ENCODE peak calls at places on chromosomes 4 and X, in seven cellular contexts. M is spleen, X is right lobe of liver, H is stomach, L is IMR-90, S is mammary epithelial cell, K is cardiac muscle cell. Y is an unnamed sample. For H3K4me1, the result is how much of the 10 kb centered on the place peaks cover.

GRCh38 chr4:152399246-152399645 is 136.6 kb downstream of the FBXW7 start:
- DNase-seq in X (no peak), K (no peak), L (no peak), S (no peak), M (no peak), H (no peak), Y (no peak)

GRCh38 chrX:150517303-150517896 is 51.0 kb upstream of the MTM1 start:
- DNase-seq in H (no peak), X (no peak), S (no peak), K (peak), L (peak), M (peak), Y (no peak)

GRCh38 chr4:101306764-101307615 is 40.3 kb downstream of the PPP3CA start:
- DNase-seq in K (peak), M (no peak), S (no peak), X (no peak), L (no peak), H (no peak), Y (no peak)

GRCh38 chr4:83738895-83739294 is 203.0 kb downstream of the GPAT3 start:
- DNase-seq in X (no peak), S (no peak), H (no peak), M (no peak), L (no peak), K (no peak), Y (no peak)

GRCh38 chr4:31189938-31190337 is 469.8 kb downstream of the PCDH7 start:
- DNase-seq in X (no peak), M (no peak), S (no peak), H (no peak), K (no peak), L (no peak), Y (no peak)

GRCh38 chrX:43589735-43590515 is 66.2 kb upstream of the MAOA start:
- DNase-seq in S (peak), H (no peak), X (no peak), L (no peak), K (peak), M (no peak), Y (peak)

GRCh38 chrX:6184900-6185515 is 43.7 kb downstream of the NLGN4X start:
- DNase-seq in M (no peak), H (no peak), S (peak), K (no peak), X (no peak), L (no peak), Y (peak)

GRCh38 chrX:48025561-48025960 is 18.8 kb downstream of the SPACA5 start:
- DNase-seq in L (peak), H (peak), K (peak), M (no peak), S (peak), X (no peak), Y (peak)

GRCh38 chr4:143517764-143518163 is 4.3 kb downstream of the SMARCA5 start:
- DNase-seq in S (no peak), L (no peak), X (no peak), K (no peak), M (no peak), H (no peak), Y (no peak)

DNA sequence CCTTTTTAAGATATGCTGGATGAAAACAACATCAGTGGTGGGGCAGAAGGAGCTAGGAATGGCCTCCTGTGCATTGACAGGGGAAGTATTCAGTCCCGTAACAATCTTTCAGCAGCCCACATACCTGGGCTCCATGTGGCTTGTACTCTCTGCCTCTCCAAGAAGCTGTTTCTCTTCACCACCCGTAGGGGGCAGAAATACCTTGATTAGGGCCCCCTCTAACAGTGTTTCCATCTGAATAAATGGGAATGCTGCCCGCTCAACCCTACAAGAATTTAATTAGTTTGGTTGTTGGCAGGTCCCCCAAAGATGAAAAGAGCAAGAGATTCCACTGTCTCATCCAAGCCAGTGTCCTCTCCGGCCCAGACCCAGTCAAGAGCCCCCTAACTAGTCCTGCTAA is 155.2 kb downstream of the SMIM20 start:
- DNase-seq in X (no peak), H (no peak), K (peak), L (peak), M (no peak), S (no peak), Y (no peak)
- TF ChIP-seq CTCF in X (no peak), H (no peak), K (peak), L (peak), M (no peak), S (peak), Y (peak)

GRCh38 chr4:86547140-86547539 is 47.0 kb upstream of the PTPN13 start:
- DNase-seq in H (no peak), S (no peak), L (no peak), M (no peak), X (no peak), K (no peak), Y (no peak)

GRCh38 chr4:86543080-86543479 is 51.0 kb upstream of the PTPN13 start:
- DNase-seq in H (no peak), X (no peak), M (no peak), L (no peak), S (no peak), K (no peak), Y (no peak)

GRCh38 chr4:86544313-86544966 is 49.7 kb upstream of the PTPN13 start:
- DNase-seq in L (no peak), M (no peak), H (no peak), K (no peak), X (no peak), S (no peak), Y (no peak)

GRCh38 chr4:86542319-86543027 is 51.6 kb upstream of the PTPN13 start:
- DNase-seq in K (no peak), X (no peak), L (no peak), M (no peak), H (no peak), S (no peak), Y (no peak)

GRCh38 chr4:86543560-86544312 is 50.4 kb upstream of the PTPN13 start:
- DNase-seq in H (no peak), K (peak), M (no peak), S (no peak), L (no peak), X (no peak), Y (peak)
- H3K27ac ChIP-seq in H (no peak), K (no peak), M (no peak), S (no peak), L (no peak), X (no peak), Y (no peak)

GRCh38 chr4:169250796-169251195 is 20.0 kb downstream of the SH3RF1 start:
- DNase-seq in S (no peak), X (no peak), M (no peak), H (no peak), K (no peak), L (no peak), Y (no peak)

GRCh38 chr4:169249214-169249973 is 21.4 kb downstream of the SH3RF1 start:
- DNase-seq in S (no peak), M (no peak), K (peak), H (no peak), X (no peak), L (peak), Y (no peak)

GRCh38 chr4:169252339-169253086 is 18.2 kb downstream of the SH3RF1 start:
- DNase-seq in K (peak), M (no peak), L (peak), X (no peak), H (no peak), S (no peak), Y (no peak)

GRCh38 chr4:169253087-169253675 is 17.6 kb downstream of the SH3RF1 start:
- DNase-seq in L (no peak), K (no peak), H (no peak), M (no peak), X (no peak), S (no peak), Y (no peak)

GRCh38 chr4:169251291-169252235 is 19.2 kb downstream of the SH3RF1 start:
- DNase-seq in M (no peak), L (no peak), K (no peak), H (no peak), X (no peak), S (peak), Y (peak)
- H3K4me1 ChIP-seq in M (under half), L (under half), K (under half), H (half or more), X (under half), S (half or more), Y (half or more)

GRCh38 chr4:40340034-40340433 is 4.9 kb downstream of the CHRNA9 start:
- DNase-seq in H (no peak), X (no peak), S (peak), K (no peak), M (no peak), L (no peak), Y (no peak)

GRCh38 chr4:40337081-40337480 is 1.9 kb downstream of the CHRNA9 start:
- DNase-seq in K (no peak), H (no peak), X (no peak), L (no peak), M (no peak), S (no peak), Y (no peak)

GRCh38 chr4:40335508-40335860 is 351 bp downstream of the CHRNA9 start:
- DNase-seq in S (no peak), M (no peak), X (no peak), H (no peak), K (peak), L (peak), Y (peak)

GRCh38 chr4:40334591-40335507 is at the start of gene CHRNA9:
- DNase-seq in M (no peak), L (no peak), H (no peak), X (no peak), K (no peak), S (no peak), Y (no peak)

GRCh38 chr4:40337523-40337922 is 2.4 kb downstream of the CHRNA9 start:
- DNase-seq in H (no peak), M (no peak), L (no peak), K (no peak), S (no peak), X (no peak), Y (no peak)
- TF ChIP-seq CTCF in H (no peak), M (no peak), L (no peak), K (no peak), S (no peak), X (no peak), Y (no peak)

GRCh38 chr4:81566076-81566663 is 94.5 kb upstream of the RASGEF1B start:
- DNase-seq in H (no peak), L (no peak), X (peak), K (peak), S (no peak), M (no peak), Y (no peak)

GRCh38 chr4:81565137-81565870 is 93.6 kb upstream of the RASGEF1B start:
- DNase-seq in K (peak), L (no peak), M (peak), H (peak), S (no peak), X (peak), Y (no peak)

GRCh38 chr4:81562093-81562492 is 90.4 kb upstream of the RASGEF1B start:
- DNase-seq in L (no peak), M (no peak), K (no peak), X (no peak), H (no peak), S (no peak), Y (no peak)

DNA sequence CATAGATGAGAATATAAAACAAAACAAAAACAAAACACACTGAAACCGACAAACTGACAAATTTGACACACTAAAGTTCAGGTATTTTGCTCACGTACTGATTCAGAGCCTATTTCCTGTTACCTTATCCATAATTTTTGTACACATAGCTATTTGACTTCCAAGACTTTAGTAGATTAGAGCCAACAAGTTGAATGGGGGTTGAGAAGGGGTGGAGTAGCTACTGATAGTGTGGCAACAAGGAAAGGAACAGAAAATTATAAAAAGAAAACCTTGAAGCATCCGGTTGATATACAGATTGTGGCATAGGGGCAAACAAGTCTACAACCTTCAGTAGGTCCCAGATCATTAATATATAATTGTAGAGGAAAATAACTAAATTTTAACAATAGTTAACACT is 92.3 kb upstream of the RASGEF1B start:
- DNase-seq in L (no peak), K (no peak), X (no peak), M (no peak), S (no peak), H (no peak), Y (no peak)
- H3K27ac ChIP-seq in L (no peak), K (no peak), X (peak), M (peak), S (no peak), H (peak), Y (no peak)

DNA sequence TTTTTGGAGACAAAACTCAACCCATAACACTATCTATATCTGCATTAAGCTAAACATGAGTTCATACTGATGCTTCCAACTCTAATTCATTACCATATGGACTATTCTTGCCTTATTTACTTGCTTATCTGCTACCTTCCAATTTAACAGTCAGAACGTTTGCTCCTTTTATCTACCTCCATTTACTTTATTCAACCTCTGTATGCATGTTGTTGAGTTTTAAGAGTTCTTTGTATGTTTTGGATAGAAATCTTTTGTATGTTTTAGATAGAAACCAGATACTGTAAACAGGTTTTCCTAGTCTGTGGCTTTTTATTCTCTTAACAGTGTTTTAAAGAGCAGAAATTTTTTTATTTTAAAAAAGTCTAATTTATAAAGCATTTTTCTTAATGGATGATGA is 542.2 kb upstream of the NDST4 start:
- DNase-seq in K (no peak), S (no peak), M (no peak), X (no peak), H (no peak), L (no peak), Y (no peak)
- H3K4me1 ChIP-seq in K (under half), S (under half), M (under half), X (under half), H (under half), L (under half), Y (under half)

DNA sequence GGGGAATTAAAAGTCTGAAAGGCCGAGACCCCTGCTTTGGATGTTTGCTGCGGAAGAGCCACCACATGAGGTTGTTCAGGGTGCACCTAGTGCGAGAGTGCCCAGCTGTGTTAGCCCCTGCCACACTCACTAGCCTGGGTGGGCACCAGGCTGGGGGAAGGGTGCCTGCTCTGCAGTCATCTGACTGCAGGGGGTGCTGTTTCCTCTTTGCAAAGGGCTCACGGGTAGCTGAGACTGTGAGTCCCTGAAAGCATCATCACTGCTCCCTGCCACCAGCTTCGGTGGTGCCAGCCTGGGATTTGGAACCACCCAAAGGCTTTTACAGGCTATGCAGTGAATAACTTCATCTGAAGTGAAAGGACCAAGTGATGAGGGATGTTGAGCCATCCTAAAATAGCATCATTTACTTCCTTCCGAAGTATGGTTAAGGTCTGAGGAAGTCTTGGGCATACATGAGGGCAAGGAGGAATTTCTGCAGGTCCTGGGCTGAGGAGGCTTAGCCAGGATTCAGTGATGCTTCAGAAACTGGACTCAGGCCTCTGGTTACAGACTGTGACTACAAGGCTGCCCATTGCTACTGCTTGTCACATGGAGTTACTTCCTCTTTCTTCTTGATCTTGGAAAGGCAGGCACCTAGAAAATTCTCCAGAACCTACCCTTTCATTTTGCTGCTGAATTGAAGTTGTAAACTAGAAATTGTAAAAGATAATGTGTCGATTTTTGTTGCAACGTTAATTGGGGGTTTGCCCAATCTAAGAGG is 293.2 kb upstream of the PRPS2 start:
- DNase-seq in H (no peak), X (no peak), K (no peak), M (no peak), S (no peak), L (no peak), Y (no peak)
- TF ChIP-seq CTCF in H (no peak), X (no peak), K (peak), M (no peak), S (peak), L (no peak), Y (peak)

Y was measured in foreskin keratinocyte.